ENCODE peak calls at places on chromosome 12, in nine cellular contexts. One of them, this sample, is unnamed.

GRCh38 chr12:132593938-132594358 is 16.4 kb downstream of the LRCOL1 start:
- DNase-seq in epithelial cell of proximal tubule: peak
- DNase-seq in stimulated activated CD8-positive, alpha-beta memory T cell treated with anti-CD3 and anti-CD28 coated beads, Interleukin-2, amount 100 ng/mL, for 1 hour: no peak
- DNase-seq in SHP77 treated with DMSO at 0.1 percent for 48 hours: peak
- DNase-seq in HAP-1: peak
- DNase-seq in CD8-positive, alpha-beta memory T cell: no peak
- DNase-seq in choroid plexus epithelial cell: peak
- DNase-seq in lower leg skin: peak
- DNase-seq in Ammon's horn: peak
- DNase-seq in this sample: peak

GRCh38 chr12:67424784-67425183 is 155.6 kb downstream of the CAND1 start:
- DNase-seq in epithelial cell of proximal tubule: no peak
- DNase-seq in stimulated activated CD8-positive, alpha-beta memory T cell treated with anti-CD3 and anti-CD28 coated beads, Interleukin-2, amount 100 ng/mL, for 1 hour: no peak
- DNase-seq in SHP77 treated with DMSO at 0.1 percent for 48 hours: no peak
- DNase-seq in HAP-1: no peak
- DNase-seq in CD8-positive, alpha-beta memory T cell: no peak
- DNase-seq in choroid plexus epithelial cell: no peak
- DNase-seq in lower leg skin: no peak
- DNase-seq in Ammon's horn: no peak
- DNase-seq in this sample: no peak

GRCh38 chr12:107415834-107416233 is 269.8 kb upstream of the PWP1 start:
- DNase-seq in epithelial cell of proximal tubule: peak
- DNase-seq in stimulated activated CD8-positive, alpha-beta memory T cell treated with anti-CD3 and anti-CD28 coated beads, Interleukin-2, amount 100 ng/mL, for 1 hour: no peak
- DNase-seq in SHP77 treated with DMSO at 0.1 percent for 48 hours: no peak
- DNase-seq in HAP-1: no peak
- DNase-seq in CD8-positive, alpha-beta memory T cell: no peak
- DNase-seq in choroid plexus epithelial cell: no peak
- DNase-seq in lower leg skin: no peak
- DNase-seq in Ammon's horn: no peak
- DNase-seq in this sample: no peak

GRCh38 chr12:109695961-109696461 is 17.6 kb upstream of the FAM222A start:
- DNase-seq in epithelial cell of proximal tubule: no peak
- DNase-seq in stimulated activated CD8-positive, alpha-beta memory T cell treated with anti-CD3 and anti-CD28 coated beads, Interleukin-2, amount 100 ng/mL, for 1 hour: no peak
- DNase-seq in SHP77 treated with DMSO at 0.1 percent for 48 hours: no peak
- DNase-seq in HAP-1: peak
- DNase-seq in CD8-positive, alpha-beta memory T cell: no peak
- DNase-seq in choroid plexus epithelial cell: peak
- DNase-seq in lower leg skin: no peak
- DNase-seq in Ammon's horn: no peak
- DNase-seq in this sample: no peak

GRCh38 chr12:52634266-52635056 is 16.1 kb upstream of the KRT73 start:
- DNase-seq in epithelial cell of proximal tubule: no peak
- DNase-seq in stimulated activated CD8-positive, alpha-beta memory T cell treated with anti-CD3 and anti-CD28 coated beads, Interleukin-2, amount 100 ng/mL, for 1 hour: no peak
- DNase-seq in SHP77 treated with DMSO at 0.1 percent for 48 hours: no peak
- DNase-seq in HAP-1: no peak
- DNase-seq in CD8-positive, alpha-beta memory T cell: no peak
- DNase-seq in choroid plexus epithelial cell: no peak
- DNase-seq in lower leg skin: no peak
- DNase-seq in Ammon's horn: peak
- DNase-seq in this sample: no peak

GRCh38 chr12:100476013-100476751 is 2.5 kb downstream of the NR1H4 start:
- DNase-seq in epithelial cell of proximal tubule: no peak
- DNase-seq in stimulated activated CD8-positive, alpha-beta memory T cell treated with anti-CD3 and anti-CD28 coated beads, Interleukin-2, amount 100 ng/mL, for 1 hour: no peak
- DNase-seq in SHP77 treated with DMSO at 0.1 percent for 48 hours: no peak
- DNase-seq in HAP-1: no peak
- DNase-seq in CD8-positive, alpha-beta memory T cell: no peak
- DNase-seq in choroid plexus epithelial cell: no peak
- DNase-seq in lower leg skin: no peak
- DNase-seq in Ammon's horn: no peak
- DNase-seq in this sample: no peak

GRCh38 chr12:15892645-15893259 is 10.6 kb downstream of the STRAP start:
- DNase-seq in epithelial cell of proximal tubule: no peak
- DNase-seq in stimulated activated CD8-positive, alpha-beta memory T cell treated with anti-CD3 and anti-CD28 coated beads, Interleukin-2, amount 100 ng/mL, for 1 hour: no peak
- DNase-seq in SHP77 treated with DMSO at 0.1 percent for 48 hours: no peak
- DNase-seq in HAP-1: no peak
- DNase-seq in CD8-positive, alpha-beta memory T cell: no peak
- DNase-seq in choroid plexus epithelial cell: no peak
- DNase-seq in lower leg skin: no peak
- DNase-seq in Ammon's horn: no peak
- DNase-seq in this sample: no peak

GRCh38 chr12:91704446-91704845 is 441.2 kb downstream of the BTG1 start:
- DNase-seq in epithelial cell of proximal tubule: no peak
- DNase-seq in stimulated activated CD8-positive, alpha-beta memory T cell treated with anti-CD3 and anti-CD28 coated beads, Interleukin-2, amount 100 ng/mL, for 1 hour: no peak
- DNase-seq in SHP77 treated with DMSO at 0.1 percent for 48 hours: peak
- DNase-seq in HAP-1: no peak
- DNase-seq in CD8-positive, alpha-beta memory T cell: no peak
- DNase-seq in choroid plexus epithelial cell: peak
- DNase-seq in lower leg skin: no peak
- DNase-seq in Ammon's horn: no peak
- DNase-seq in this sample: no peak

GRCh38 chr12:116474331-116474730 is 84.8 kb upstream of the MAP1LC3B2 start:
- DNase-seq in epithelial cell of proximal tubule: no peak
- DNase-seq in stimulated activated CD8-positive, alpha-beta memory T cell treated with anti-CD3 and anti-CD28 coated beads, Interleukin-2, amount 100 ng/mL, for 1 hour: no peak
- DNase-seq in SHP77 treated with DMSO at 0.1 percent for 48 hours: no peak
- DNase-seq in HAP-1: no peak
- DNase-seq in CD8-positive, alpha-beta memory T cell: no peak
- DNase-seq in choroid plexus epithelial cell: no peak
- DNase-seq in lower leg skin: no peak
- DNase-seq in Ammon's horn: no peak
- DNase-seq in this sample: no peak

This sample was measured in HTR-8/SVneo.